ENCODE peak calls at places on chromosomes 16 and 17, in six cellular contexts. H is mesenchymal stem cell, O is IMR-90, W is trophoblast cell, S is H9, J is H1. V is an unnamed sample.

GRCh38 chr16:17026600-17027242 is 444.0 kb downstream of the XYLT1 start:
- DNase-seq in H (no peak), O (no peak), W (no peak), S (no peak), J (no peak), V (no peak)

GRCh38 chr16:25897677-25898076 is 205.9 kb downstream of the HS3ST4 start:
- DNase-seq in H (no peak), O (no peak), W (no peak), S (no peak), J (no peak), V (no peak)

GRCh38 chr17:47967607-47968252 is 3.2 kb upstream of the CDK5RAP3 start:
- DNase-seq in H (peak; percentile 80), O (peak; percentile 89), W (peak; percentile 16), S (no peak), J (no peak), V (no peak)

GRCh38 chr17:48542956-48543853 is 1.7 kb downstream of the HOXB2 start:
- DNase-seq in H (peak; percentile 66), O (peak; percentile 67), W (peak; percentile 63), S (peak; percentile 79), J (no peak), V (no peak)

GRCh38 chr16:66474750-66475199 is 47.7 kb downstream of the BEAN1 start:
- DNase-seq in H (no peak), O (no peak), W (no peak), S (no peak), J (no peak), V (no peak)

GRCh38 chr16:89017543-89017942 is 40.5 kb upstream of the CBFA2T3 start:
- DNase-seq in H (no peak), O (no peak), W (no peak), S (no peak), J (no peak), V (no peak)

GRCh38 chr17:17351901-17352781 is 49.0 kb downstream of the NT5M start:
- DNase-seq in H (peak; percentile 82), O (peak; percentile 48), W (no peak), S (peak; percentile 46), J (no peak), V (no peak)

GRCh38 chr16:30977502-30977901 is 7.5 kb upstream of the HSD3B7 start:
- DNase-seq in H (no peak), O (no peak), W (no peak), S (peak; percentile 71), J (no peak), V (no peak)

GRCh38 chr16:1990336-1991134 is 765 bp downstream of the SYNGR3 start:
- DNase-seq in H (no peak), O (no peak), W (peak; percentile 54), S (peak; percentile 86), J (no peak), V (no peak)

GRCh38 chr16:75247249-75247648 is 4.2 kb downstream of the BCAR1 start:
- DNase-seq in H (peak; percentile 44), O (no peak), W (no peak), S (no peak), J (no peak), V (no peak)

GRCh38 chr17:70320642-70321345 is 151.5 kb downstream of the KCNJ2 start:
- DNase-seq in H (peak; percentile 83), O (peak; percentile 8), W (peak; percentile 49), S (no peak), J (no peak), V (no peak)

GRCh38 chr17:62780273-62780672 is 27.8 kb downstream of the MARCHF10 start:
- DNase-seq in H (no peak), O (no peak), W (no peak), S (peak; percentile 24), J (no peak), V (no peak)

DNA sequence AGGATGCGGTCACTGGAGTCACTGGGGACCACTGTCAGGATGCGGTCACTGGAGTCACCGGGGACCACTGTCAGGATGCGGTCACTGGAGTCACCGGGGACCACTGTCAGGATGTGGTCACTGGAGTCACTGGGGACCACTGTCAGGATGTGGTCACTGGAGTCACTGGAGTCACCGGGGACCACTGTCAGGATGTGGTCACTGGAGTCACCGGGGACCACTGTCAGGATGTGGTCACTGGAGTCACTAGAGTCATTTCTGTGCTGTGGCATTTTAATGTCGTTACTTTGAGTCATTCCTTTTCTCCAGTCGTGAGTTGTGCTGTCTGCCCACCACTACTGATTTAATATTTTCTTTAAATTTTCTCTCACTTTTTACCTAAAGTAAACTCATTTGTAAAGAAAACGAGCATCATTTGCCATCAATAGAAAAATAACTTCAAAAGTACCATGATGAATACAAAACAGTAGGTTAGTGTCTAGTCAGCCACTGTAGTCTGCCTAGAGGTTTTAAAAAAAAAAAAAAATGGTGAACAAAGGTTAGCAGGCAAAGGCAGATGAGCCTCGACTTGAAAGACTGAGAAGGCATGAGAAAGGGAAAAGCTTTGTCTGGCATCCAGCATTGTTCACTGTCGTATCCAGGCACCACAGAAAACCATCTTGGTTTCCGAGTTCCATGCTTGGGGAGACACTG is 346.6 kb downstream of the SNX29 start:
- DNase-seq in H (no peak), O (no peak), W (no peak), S (no peak), J (no peak), V (no peak)
- H3K9ac ChIP-seq in H (no peak overlapping the region), O (no peak overlapping the region), W (no peak overlapping the region), S (no peak overlapping the region), J (no peak overlapping the region), V (no peak overlapping the region)

GRCh38 chr17:78232774-78233173 is 1.3 kb downstream of the TMEM235 start:
- DNase-seq in H (no peak), O (no peak), W (no peak), S (no peak), J (no peak), V (no peak)

GRCh38 chr17:78233678-78234077 is 2.2 kb downstream of the TMEM235 start:
- DNase-seq in H (no peak), O (no peak), W (no peak), S (peak; percentile 31), J (no peak), V (no peak)

GRCh38 chr17:78230252-78230962 is 1.0 kb upstream of the TMEM235 start:
- DNase-seq in H (no peak), O (no peak), W (peak; percentile 6), S (no peak), J (no peak), V (no peak)

GRCh38 chr17:78230996-78231931 is at the start of gene TMEM235:
- DNase-seq in H (no peak), O (no peak), W (no peak), S (peak; percentile 47), J (no peak), V (no peak)

DNA sequence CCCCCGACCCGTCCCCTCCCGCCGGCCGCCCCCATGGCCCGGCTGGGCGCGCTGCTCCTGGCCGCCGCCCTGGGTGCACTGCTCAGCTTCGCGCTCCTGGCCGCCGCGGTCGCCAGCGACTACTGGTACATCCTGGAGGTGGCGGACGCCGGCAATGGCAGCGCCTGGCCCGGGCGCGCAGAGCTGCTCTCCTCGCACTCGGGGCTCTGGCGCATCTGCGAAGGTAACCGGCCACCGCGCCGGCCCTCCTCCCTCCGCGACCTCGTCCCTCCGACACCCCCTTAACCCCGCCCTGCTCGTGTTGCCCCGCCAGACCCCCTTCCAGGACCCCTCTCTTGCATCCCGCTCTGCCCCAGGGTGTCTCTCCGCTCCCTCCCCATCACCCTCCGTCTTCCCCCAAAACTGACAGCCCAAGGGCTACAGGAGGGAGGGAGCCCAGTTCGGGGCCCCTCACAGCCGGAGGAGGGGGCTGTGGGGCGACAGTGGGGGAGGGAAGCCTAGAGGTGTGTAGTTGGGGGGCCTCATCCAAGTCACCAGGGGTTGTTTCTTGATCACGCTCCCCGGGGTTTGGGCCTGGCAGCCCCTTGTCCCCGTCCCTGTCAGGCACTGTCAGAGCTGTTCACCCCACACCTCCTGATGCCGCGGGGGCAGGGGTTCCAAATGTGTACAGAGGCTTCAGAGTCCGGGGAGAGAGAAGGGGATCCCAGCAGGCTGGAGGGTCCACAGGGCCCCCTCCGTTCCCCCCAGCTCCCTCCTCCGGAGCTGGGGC is 744 bp downstream of the TMEM235 start:
- DNase-seq in H (no peak), O (no peak), W (no peak), S (peak; percentile 75), J (no peak), V (no peak)
- H4K8ac ChIP-seq in H (peak overlapping the region; percentile 75), O (no peak overlapping the region), W (no peak overlapping the region), S (no peak overlapping the region), J (peak overlapping the region; percentile 57), V (no peak overlapping the region)

GRCh38 chr16:49055824-49056545 is 225.7 kb downstream of the CBLN1 start:
- DNase-seq in H (no peak), O (no peak), W (no peak), S (no peak), J (no peak), V (no peak)

GRCh38 chr16:49054606-49055005 is 227.0 kb downstream of the CBLN1 start:
- DNase-seq in H (no peak), O (no peak), W (no peak), S (no peak), J (no peak), V (no peak)

GRCh38 chr16:49050607-49051006 is 231.0 kb downstream of the CBLN1 start:
- DNase-seq in H (no peak), O (no peak), W (no peak), S (no peak), J (no peak), V (no peak)

GRCh38 chr16:49051626-49052025 is 230.0 kb downstream of the CBLN1 start:
- DNase-seq in H (no peak), O (no peak), W (no peak), S (no peak), J (no peak), V (no peak)

GRCh38 chr16:49052846-49053245 is 228.8 kb downstream of the CBLN1 start:
- DNase-seq in H (no peak), O (no peak), W (no peak), S (no peak), J (no peak), V (no peak)
- H3K9me3 ChIP-seq in H (no peaks in the 10 kb centered on the region), O (no peaks in the 10 kb centered on the region), W (no peaks in the 10 kb centered on the region), S (no peaks in the 10 kb centered on the region), J (no peaks in the 10 kb centered on the region), V (no peaks in the 10 kb centered on the region)

GRCh38 chr17:40100669-40101366 is 429 bp upstream of the NR1D1 start:
- DNase-seq in H (peak; percentile 99), O (peak; percentile 99), W (peak; percentile 99), S (peak; percentile 100), J (peak; percentile 93), V (peak; percentile 94)

GRCh38 chr17:40103742-40104095 is 3.3 kb upstream of the NR1D1 start:
- DNase-seq in H (no peak), O (no peak), W (no peak), S (no peak), J (no peak), V (no peak)

GRCh38 chr17:40104570-40105471 is 4.4 kb upstream of the NR1D1 start:
- DNase-seq in H (no peak), O (no peak), W (no peak), S (no peak), J (no peak), V (no peak)

GRCh38 chr17:40101367-40102210 is 1.2 kb upstream of the NR1D1 start:
- DNase-seq in H (peak; percentile 60), O (no peak), W (no peak), S (no peak), J (no peak), V (no peak)

DNA sequence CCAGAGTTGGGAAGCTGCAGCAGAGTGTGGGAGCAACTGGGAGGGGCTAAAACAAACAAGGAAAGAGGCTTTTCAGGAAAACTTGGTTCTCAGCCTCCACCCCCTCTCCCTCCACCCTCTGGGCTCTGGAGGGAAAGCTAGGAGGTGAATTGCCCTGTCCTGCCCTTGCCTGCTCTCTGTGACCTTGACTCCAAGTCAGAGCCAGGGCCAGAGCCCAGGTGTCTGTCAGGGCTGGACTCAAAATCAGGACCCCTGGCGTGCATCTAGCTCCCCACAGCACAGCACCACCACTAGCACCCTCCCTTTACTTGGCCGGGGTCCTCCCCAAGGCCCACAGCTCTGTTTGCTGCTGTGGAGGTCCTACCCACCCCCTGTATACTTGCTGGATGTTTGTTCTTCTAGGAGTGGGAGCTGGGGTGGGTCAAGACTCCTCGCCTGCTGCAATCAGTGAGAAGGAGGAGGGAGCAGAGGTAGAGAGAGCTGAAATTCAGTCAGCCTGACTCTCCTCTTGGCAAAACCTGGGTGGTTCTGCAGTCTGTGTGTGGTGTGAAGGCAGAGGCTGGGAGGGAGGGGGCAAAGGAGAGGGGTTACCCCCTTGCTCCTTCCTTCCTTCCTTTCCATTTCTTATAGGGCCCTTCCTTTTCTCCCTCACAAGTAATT is 2.8 kb upstream of the NR1D1 start:
- DNase-seq in H (no peak), O (no peak), W (no peak), S (peak; percentile 61), J (no peak), V (no peak)
- H3K9ac ChIP-seq in H (peak overlapping the region; percentile 36), O (no peak overlapping the region), W (no peak overlapping the region), S (no peak overlapping the region), J (no peak overlapping the region), V (no peak overlapping the region)

V was measured in neuronal stem cell.